ENCODE peak calls at places on chromosomes 5 and 9, in ten cellular contexts. Q is IMR-90, H is GM12892, C is tibial nerve, Z is HCT116, J is H1, R is heart left ventricle, X is body of pancreas, K is A549, D is GM12891. U is an unnamed sample.

GRCh38 chr9:101029300-101030021 is 934 bp downstream of the PLPPR1 start:
- DNase-seq in R (no peak), H (no peak), J (no peak), X (no peak), Q (no peak), D (no peak), C (no peak), K (no peak), Z (no peak), U (no peak)

GRCh38 chr5:105506692-105507277 is 1944.2 kb upstream of the NUDT12 start:
- DNase-seq in C (no peak), D (no peak), K (no peak), Q (peak), J (no peak), H (no peak), R (no peak), Z (peak), X (no peak), U (peak)

GRCh38 chr9:135148386-135148785 is 60.9 kb downstream of the OLFM1 start:
- DNase-seq in Z (no peak), K (no peak), Q (no peak), H (no peak), J (no peak), X (no peak), R (no peak), D (no peak), C (no peak), U (no peak)

GRCh38 chr9:27125030-27125429 is 16.0 kb downstream of the TEK start:
- DNase-seq in Q (peak), Z (peak), R (peak), H (no peak), K (peak), X (peak), J (no peak), C (no peak), D (no peak), U (peak)

GRCh38 chr9:112887377-112887776 is 3.3 kb downstream of the SLC46A2 start:
- DNase-seq in J (peak), X (no peak), H (no peak), Q (no peak), Z (no peak), R (no peak), D (no peak), C (peak), K (no peak), U (peak)

GRCh38 chr9:76116913-76117312 is 226.4 kb downstream of the PCSK5 start:
- DNase-seq in R (no peak), C (no peak), X (no peak), J (no peak), Z (no peak), D (no peak), H (no peak), Q (no peak), K (no peak), U (no peak)

GRCh38 chr9:115118471-115119156 is 657 bp upstream of the TNC start:
- DNase-seq in H (no peak), R (peak), D (no peak), Z (peak), X (peak), J (peak), Q (peak), C (peak), K (peak), U (peak)

GRCh38 chr9:132030626-132031325 is 48.9 kb downstream of the MED27 start:
- DNase-seq in J (no peak), R (no peak), K (no peak), D (no peak), H (no peak), Q (no peak), X (no peak), Z (no peak), C (no peak), U (no peak)

GRCh38 chr5:73327908-73328455 is 120.6 kb downstream of the FOXD1 start:
- DNase-seq in X (no peak), Q (peak), Z (peak), H (no peak), J (no peak), R (no peak), C (no peak), K (no peak), D (no peak), U (no peak)

DNA sequence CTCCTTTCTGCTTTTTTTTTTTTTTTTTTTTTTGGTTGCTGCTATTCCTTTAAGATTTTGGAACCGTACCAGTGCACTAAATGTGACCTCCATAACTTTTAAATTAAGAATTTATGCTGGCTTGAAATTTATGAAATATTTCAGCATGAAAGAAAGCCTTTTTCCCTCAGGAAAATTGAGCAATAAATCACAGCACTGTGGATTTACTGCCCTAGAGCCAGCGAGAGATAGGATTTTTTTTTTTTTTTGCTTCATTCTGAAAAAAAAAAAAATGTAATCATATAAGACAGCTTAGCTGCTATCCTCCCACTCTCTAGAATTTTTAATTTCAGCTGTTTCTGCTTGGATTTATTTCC is 88.6 kb downstream of the ZNF618 start:
- DNase-seq in H (no peak), J (no peak), Z (no peak), Q (no peak), X (no peak), C (no peak), R (no peak), D (no peak), K (no peak), U (no peak)
- TF ChIP-seq POLR2A in H (no peak), J (no peak), Z (no peak), Q (no peak), X (no peak), C (no peak), R (no peak), D (no peak), K (no peak), U (no peak)

GRCh38 chr9:128190013-128190412 is 1.4 kb downstream of the CIZ1 start:
- DNase-seq in H (no peak), D (no peak), X (no peak), R (no peak), C (no peak), Q (no peak), Z (no peak), J (no peak), K (no peak), U (no peak)

GRCh38 chr9:128191406-128192046 is at the start of gene CIZ1:
- DNase-seq in Z (peak), H (peak), X (peak), D (peak), Q (peak), C (peak), K (peak), J (no peak), R (peak), U (peak)

GRCh38 chr9:128193469-128194096 is 2.2 kb upstream of the CIZ1 start:
- DNase-seq in H (no peak), J (no peak), Z (no peak), K (no peak), D (no peak), R (no peak), X (no peak), C (no peak), Q (no peak), U (no peak)

GRCh38 chr9:128190516-128191405 is 611 bp downstream of the CIZ1 start:
- DNase-seq in D (no peak), H (no peak), C (no peak), R (peak), X (no peak), J (no peak), Z (no peak), Q (no peak), K (no peak), U (no peak)

GRCh38 chr9:128192601-128193371 is 1.4 kb upstream of the CIZ1 start:
- DNase-seq in R (peak), H (no peak), Z (peak), X (peak), J (peak), C (peak), Q (peak), D (no peak), K (peak), U (no peak)
- TF ChIP-seq POLR2A in R (peak), H (no peak), Z (no peak), X (peak), J (no peak), C (no peak), Q (no peak), D (no peak), K (peak), U (no peak)

DNA sequence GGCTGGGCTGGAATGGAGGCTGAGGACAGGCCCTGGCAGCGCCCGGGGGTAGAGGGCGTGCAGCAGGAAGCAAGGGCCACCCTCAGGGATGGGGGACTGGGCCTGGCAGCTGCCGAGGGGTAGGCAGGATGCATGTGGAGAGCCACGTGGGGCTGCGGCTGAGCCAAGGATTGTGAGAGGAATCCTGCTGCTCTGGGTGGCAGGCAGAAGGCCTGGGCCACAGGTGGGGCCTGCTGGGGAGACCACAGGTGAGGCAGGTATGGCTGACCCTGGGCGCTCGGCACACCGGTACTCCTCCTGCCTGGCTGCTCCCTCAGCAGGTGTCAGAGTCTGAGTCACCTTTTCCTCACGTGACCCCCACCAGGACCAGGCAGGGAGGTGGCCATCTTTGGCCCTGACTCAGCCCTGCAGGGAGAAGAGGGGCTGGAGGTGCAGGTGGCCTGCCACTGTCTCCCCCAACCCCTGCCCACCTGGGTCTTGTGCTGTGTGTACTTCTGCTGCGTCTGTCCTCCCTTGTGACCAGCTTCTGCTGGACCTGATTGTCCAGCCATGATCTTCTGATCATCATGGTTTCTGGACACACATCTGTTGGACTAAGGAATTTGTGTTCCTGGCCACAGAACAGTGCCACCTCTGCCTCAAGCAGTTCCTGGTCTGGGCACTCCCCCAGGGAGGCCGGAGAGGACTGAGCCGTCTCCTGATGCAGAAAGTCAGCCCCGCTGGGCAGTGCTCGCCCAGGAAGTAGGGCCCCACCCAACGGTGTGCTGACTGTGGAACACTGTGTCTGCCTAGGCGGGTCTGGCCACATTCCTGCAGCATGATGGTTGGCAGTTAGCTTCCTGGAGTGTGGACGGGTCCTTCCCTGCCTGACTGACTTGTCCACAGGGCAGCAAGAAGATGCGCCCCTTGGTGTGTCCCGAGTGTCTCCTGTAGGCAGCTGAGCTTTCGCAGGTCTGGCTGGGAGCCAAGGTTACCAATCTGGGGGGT is 6.4 kb downstream of the ARRDC1 start:
- DNase-seq in Q (peak), J (no peak), D (no peak), Z (peak), C (no peak), K (peak), R (peak), H (no peak), X (peak), U (peak)
- TF ChIP-seq POLR2A in Q (no peak), J (no peak), D (no peak), Z (peak), C (no peak), K (peak), R (peak), H (no peak), X (peak), U (peak)

GRCh38 chr9:87725900-87726709 is at the start of gene CTSL:
- DNase-seq in K (peak), H (peak), D (no peak), J (peak), R (peak), C (peak), Z (peak), Q (peak), X (peak), U (peak)
- TF ChIP-seq POLR2A in K (peak), H (no peak), D (no peak), J (peak), R (peak), C (peak), Z (peak), Q (peak), X (peak), U (peak)

U was measured in H54.